ENCODE peak calls at places on chromosomes 1 and 21, in four cellular contexts. G is WTC11, R is HepG2, P is GM12878. B is an unnamed sample.

GRCh38 chr1:6313382-6314265 is 52.7 kb upstream of the GPR153 start:
- DNase-seq in R (no peak), P (no peak), G (no peak), B (peak)

GRCh38 chr1:3799976-3800685 is 3.8 kb upstream of the LRRC47 start:
- DNase-seq in R (no peak), G (no peak), P (no peak), B (no peak)

GRCh38 chr1:228010921-228011320 is 4.1 kb downstream of the WNT3A start:
- DNase-seq in G (no peak), P (no peak), R (no peak), B (no peak)

GRCh38 chr21:31011412-31011811 is 26.9 kb downstream of the KRTAP19-8 start:
- DNase-seq in G (no peak), R (no peak), P (no peak), B (no peak)

GRCh38 chr1:41681331-41682136 is 197.1 kb upstream of the EDN2 start:
- DNase-seq in R (no peak), P (no peak), G (no peak), B (no peak)

GRCh38 chr1:45490121-45490622 is 791 bp downstream of the TESK2 start:
- DNase-seq in P (no peak), R (no peak), G (no peak), B (no peak)

GRCh38 chr1:206635983-206636354 is 633 bp downstream of the DYRK3 start:
- DNase-seq in G (no peak), P (no peak), R (no peak), B (no peak)

GRCh38 chr21:27130152-27130551 is 163.3 kb upstream of the ADAMTS5 start:
- DNase-seq in R (no peak), P (no peak), G (no peak), B (no peak)

GRCh38 chr1:197471248-197472035 is 203.4 kb downstream of the CRB1 start:
- DNase-seq in G (no peak), R (no peak), P (no peak), B (no peak)

GRCh38 chr21:39311164-39311563 is 2.3 kb downstream of the BRWD1 start:
- DNase-seq in G (no peak), R (no peak), P (no peak), B (no peak)

GRCh38 chr1:53237638-53238037 is 680 bp downstream of the MAGOH start:
- DNase-seq in G (no peak), P (no peak), R (no peak), B (peak)

GRCh38 chr1:57761628-57762027 is 337.8 kb upstream of the DAB1 start:
- DNase-seq in G (no peak), R (no peak), P (no peak), B (no peak)

GRCh38 chr1:93723733-93724270 is 42.2 kb upstream of the BCAR3 start:
- DNase-seq in P (no peak), G (no peak), R (no peak), B (no peak)

GRCh38 chr1:57599233-57599994 is 175.6 kb upstream of the DAB1 start:
- DNase-seq in G (peak), R (no peak), P (no peak), B (no peak)

GRCh38 chr1:95118019-95118499 is 904 bp downstream of the TLCD4 start:
- DNase-seq in P (no peak), R (no peak), G (no peak), B (peak)

GRCh38 chr1:171740356-171740863 is 1.5 kb downstream of the VAMP4 start:
- DNase-seq in R (no peak), G (no peak), P (no peak), B (no peak)

GRCh38 chr1:81801834-81802531 is 1.2 kb downstream of the ADGRL2 start:
- DNase-seq in P (no peak), G (peak), R (no peak), B (no peak)

GRCh38 chr1:38005195-38006007 is at the start of gene FHL3:
- DNase-seq in R (peak), P (no peak), G (peak), B (peak)

GRCh38 chr1:7616953-7617352 is 154.1 kb upstream of the VAMP3 start:
- DNase-seq in R (no peak), G (no peak), P (no peak), B (no peak)

GRCh38 chr1:13701274-13701650 is 1.3 kb downstream of the PRDM2 start:
- DNase-seq in R (no peak), G (no peak), P (no peak), B (no peak)

GRCh38 chr1:26994020-26994745 is 691 bp downstream of the TRNP1 start:
- DNase-seq in P (no peak), R (no peak), G (no peak), B (peak)

GRCh38 chr1:162753998-162754585 is 36.4 kb upstream of the HSD17B7 start:
- DNase-seq in G (no peak), R (no peak), P (no peak), B (no peak)

GRCh38 chr1:12011998-12012397 is 7.3 kb upstream of the MIIP start:
- DNase-seq in P (no peak), G (no peak), R (no peak), B (no peak)

GRCh38 chr1:225426395-225427248 is 1.2 kb downstream of the LBR start:
- DNase-seq in R (no peak), P (no peak), G (no peak), B (peak)

GRCh38 chr1:216178266-216178665 is 245.0 kb downstream of the USH2A start:
- DNase-seq in G (no peak), P (no peak), R (no peak), B (no peak)

GRCh38 chr1:111204211-111204883 is 3.9 kb upstream of the DENND2D start:
- DNase-seq in R (no peak), G (no peak), P (peak), B (no peak)

GRCh38 chr1:89312572-89312971 is 39.9 kb upstream of the GBP5 start:
- DNase-seq in R (no peak), P (no peak), G (no peak), B (no peak)

GRCh38 chr1:9203623-9204022 is 31.0 kb upstream of the H6PD start:
- DNase-seq in R (no peak), P (no peak), G (no peak), B (no peak)

GRCh38 chr1:65804584-65804983 is 11.9 kb downstream of the PDE4B start:
- DNase-seq in P (no peak), R (no peak), G (no peak), B (no peak)

DNA sequence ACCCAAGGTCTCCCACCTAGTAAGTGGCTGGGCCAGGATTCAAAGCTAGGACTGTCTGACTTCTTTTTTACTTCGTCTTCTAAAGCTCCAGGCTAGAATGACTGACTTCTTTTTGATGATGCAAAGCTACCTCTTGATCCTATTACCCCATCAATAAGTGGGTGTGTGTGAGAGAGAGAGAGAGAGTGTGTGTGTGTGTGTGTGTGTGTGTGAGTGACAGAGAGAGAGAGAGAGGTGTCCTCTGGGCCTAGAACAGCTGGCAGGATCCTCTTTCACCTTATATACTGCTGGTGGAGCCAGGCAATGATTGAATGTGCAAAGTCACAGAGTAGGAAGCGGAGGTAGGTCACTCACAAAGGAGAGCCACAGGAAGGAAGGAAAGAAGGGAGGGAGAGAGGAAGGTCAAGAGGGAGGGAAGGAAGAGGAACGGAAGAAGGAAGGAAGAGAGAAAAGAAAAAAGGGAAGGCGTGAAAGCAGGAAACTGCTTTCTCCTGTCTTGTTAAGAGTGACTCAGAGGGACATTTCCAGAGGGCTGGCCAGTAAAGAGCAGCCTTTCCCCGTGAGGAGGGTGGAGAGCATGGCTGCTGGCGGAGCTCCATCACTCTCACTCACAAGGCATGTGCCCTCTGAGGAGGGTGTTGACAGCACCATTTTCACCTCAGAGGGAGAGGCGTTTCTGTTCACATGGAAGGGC is 68.9 kb downstream of the CDC7 start:
- DNase-seq in R (no peak), P (no peak), G (no peak), B (no peak)
- TF ChIP-seq CBFB in R (no peak), P (no peak), G (no peak), B (no peak)

GRCh38 chr1:153944005-153944821 is 2.3 kb downstream of the DENND4B start:
- DNase-seq in P (no peak), R (no peak), G (no peak), B (no peak)

GRCh38 chr1:153946622-153947246 is at the start of gene DENND4B:
- DNase-seq in G (peak), R (peak), P (no peak), B (peak)

GRCh38 chr1:153944822-153945117 is 1.7 kb downstream of the DENND4B start:
- DNase-seq in P (no peak), G (no peak), R (no peak), B (no peak)

GRCh38 chr1:153945795-153946621 is 510 bp downstream of the DENND4B start:
- DNase-seq in R (no peak), P (peak), G (peak), B (peak)

GRCh38 chr1:153945131-153945794 is 1.3 kb downstream of the DENND4B start:
- DNase-seq in R (no peak), G (no peak), P (no peak), B (peak)
- TF ChIP-seq CBFB in R (no peak), G (no peak), P (peak), B (no peak)

GRCh38 chr1:182059936-182060335 is 1.6 kb downstream of the ZNF648 start:
- DNase-seq in R (no peak), G (no peak), P (no peak), B (no peak)

GRCh38 chr1:182050481-182051438 is 10.8 kb downstream of the ZNF648 start:
- DNase-seq in R (no peak), G (no peak), P (no peak), B (no peak)

GRCh38 chr1:182056596-182057366 is 4.7 kb downstream of the ZNF648 start:
- DNase-seq in G (peak), R (no peak), P (no peak), B (no peak)

GRCh38 chr1:182051938-182052337 is 9.6 kb downstream of the ZNF648 start:
- DNase-seq in G (no peak), R (no peak), P (no peak), B (no peak)

DNA sequence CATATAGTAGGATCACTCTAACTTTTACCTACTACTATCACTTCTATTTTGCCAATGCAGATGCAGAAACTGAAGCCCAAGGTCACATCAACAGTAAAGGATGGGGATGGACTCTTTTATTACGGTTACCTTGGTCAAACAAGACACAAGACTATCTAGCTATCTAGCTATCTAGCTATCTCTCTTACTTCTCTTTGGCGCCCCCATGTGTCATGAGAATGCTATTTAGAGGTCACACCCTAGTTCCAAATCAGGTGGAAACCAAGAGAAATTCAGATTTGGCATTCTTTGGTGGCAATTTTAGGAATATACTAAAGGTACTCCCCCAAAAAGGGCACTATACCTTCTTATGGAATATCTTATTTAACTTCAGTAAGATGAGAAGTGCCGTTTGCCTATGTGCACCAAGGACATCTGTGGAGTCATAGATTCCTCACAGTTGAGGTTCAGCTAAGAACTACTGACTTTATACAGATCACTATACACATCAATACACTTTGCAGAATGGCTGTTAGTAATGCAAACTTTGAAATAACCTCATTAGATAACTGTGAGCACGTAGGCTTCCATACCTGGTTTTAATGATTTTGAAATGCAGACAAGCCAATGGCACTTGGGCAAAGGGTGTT is 6.7 kb downstream of the ZNF648 start:
- DNase-seq in G (peak), R (peak), P (peak), B (peak)
- TF ChIP-seq CBFB in G (no peak), R (no peak), P (no peak), B (no peak)

GRCh38 chr1:223700942-223701637 is 11.2 kb upstream of the CAPN2 start:
- DNase-seq in P (no peak), G (no peak), R (peak), B (peak)
- TF ChIP-seq CBFB in P (no peak), G (no peak), R (no peak), B (no peak)

B was measured in K562.